ENCODE peak calls at places on chromosomes 16 and 17, in seven cellular contexts. Y, S, M, W, I, F and X are unnamed samples.

GRCh38 chr16:48613061-48613957 is 3.3 kb upstream of the N4BP1 start:
- DNase-seq in Y (peak; percentile 25), S (peak; percentile 58), M (no peak), W (peak; percentile 43), I (no peak), F (peak; percentile 76), X (no peak)

GRCh38 chr17:74528491-74529199 is 2.6 kb downstream of the CD300LB start:
- DNase-seq in Y (peak; percentile 26), S (no peak), M (peak; percentile 66), W (no peak), I (no peak), F (no peak), X (peak; percentile 6)

GRCh38 chr16:3645504-3646347 is 8.8 kb upstream of the DNASE1 start:
- DNase-seq in Y (peak; percentile 17), S (no peak), M (peak; percentile 34), W (no peak), I (no peak), F (no peak), X (no peak)

GRCh38 chr17:17363638-17364337 is 60.6 kb downstream of the NT5M start:
- DNase-seq in Y (no peak), S (no peak), M (peak; percentile 44), W (peak; percentile 41), I (peak; percentile 16), F (no peak), X (peak; percentile 13)

GRCh38 chr17:66076546-66077190 is 115.3 kb downstream of the CEP112 start:
- DNase-seq in Y (no peak), S (no peak), M (no peak), W (no peak), I (no peak), F (no peak), X (no peak)

GRCh38 chr17:83196088-83196765 is 116.8 kb downstream of the METRNL start:
- DNase-seq in Y (no peak), S (no peak), M (peak; percentile 71), W (no peak), I (no peak), F (no peak), X (peak; percentile 43)

GRCh38 chr16:54446639-54447038 is 160.1 kb upstream of the IRX3 start:
- DNase-seq in Y (no peak), S (peak; percentile 5), M (no peak), W (no peak), I (no peak), F (no peak), X (no peak)

GRCh38 chr16:70663524-70664324 is 17.4 kb downstream of the IL34 start:
- DNase-seq in Y (no peak), S (no peak), M (peak; percentile 69), W (no peak), I (peak; percentile 36), F (no peak), X (peak; percentile 47)

GRCh38 chr17:63698381-63698885 is 1.5 kb downstream of the LIMD2 start:
- DNase-seq in Y (peak; percentile 30), S (no peak), M (no peak), W (no peak), I (no peak), F (no peak), X (no peak)

GRCh38 chr17:76888661-76889060 is 20.5 kb downstream of the MGAT5B start:
- DNase-seq in Y (no peak), S (no peak), M (no peak), W (no peak), I (no peak), F (peak; percentile 23), X (no peak)

GRCh38 chr17:42276359-42276608 is at the start of gene STAT5B:
- DNase-seq in Y (peak; percentile 80), S (peak; percentile 58), M (peak; percentile 85), W (peak; percentile 80), I (peak; percentile 96), F (no peak), X (peak; percentile 67)

GRCh38 chr17:10126554-10127493 is 71.6 kb downstream of the GAS7 start:
- DNase-seq in Y (no peak), S (no peak), M (peak; percentile 82), W (no peak), I (peak; percentile 63), F (no peak), X (peak; percentile 70)

GRCh38 chr17:78802008-78802407 is 19.9 kb upstream of the CYTH1 start:
- DNase-seq in Y (no peak), S (no peak), M (no peak), W (no peak), I (no peak), F (no peak), X (no peak)

GRCh38 chr16:740459-740763 is 386 bp downstream of the CIAO3 start:
- DNase-seq in Y (no peak), S (no peak), M (no peak), W (peak; percentile 26), I (peak; percentile 66), F (no peak), X (no peak)

GRCh38 chr16:741986-742629 is 1.3 kb upstream of the CIAO3 start:
- DNase-seq in Y (no peak), S (no peak), M (no peak), W (no peak), I (no peak), F (no peak), X (no peak)

GRCh38 chr16:743794-744500 is 3.1 kb upstream of the CIAO3 start:
- DNase-seq in Y (no peak), S (no peak), M (no peak), W (no peak), I (peak; percentile 61), F (no peak), X (no peak)

GRCh38 chr16:739560-740458 is 988 bp downstream of the CIAO3 start:
- DNase-seq in Y (no peak), S (no peak), M (no peak), W (no peak), I (no peak), F (peak; percentile 61), X (no peak)

DNA sequence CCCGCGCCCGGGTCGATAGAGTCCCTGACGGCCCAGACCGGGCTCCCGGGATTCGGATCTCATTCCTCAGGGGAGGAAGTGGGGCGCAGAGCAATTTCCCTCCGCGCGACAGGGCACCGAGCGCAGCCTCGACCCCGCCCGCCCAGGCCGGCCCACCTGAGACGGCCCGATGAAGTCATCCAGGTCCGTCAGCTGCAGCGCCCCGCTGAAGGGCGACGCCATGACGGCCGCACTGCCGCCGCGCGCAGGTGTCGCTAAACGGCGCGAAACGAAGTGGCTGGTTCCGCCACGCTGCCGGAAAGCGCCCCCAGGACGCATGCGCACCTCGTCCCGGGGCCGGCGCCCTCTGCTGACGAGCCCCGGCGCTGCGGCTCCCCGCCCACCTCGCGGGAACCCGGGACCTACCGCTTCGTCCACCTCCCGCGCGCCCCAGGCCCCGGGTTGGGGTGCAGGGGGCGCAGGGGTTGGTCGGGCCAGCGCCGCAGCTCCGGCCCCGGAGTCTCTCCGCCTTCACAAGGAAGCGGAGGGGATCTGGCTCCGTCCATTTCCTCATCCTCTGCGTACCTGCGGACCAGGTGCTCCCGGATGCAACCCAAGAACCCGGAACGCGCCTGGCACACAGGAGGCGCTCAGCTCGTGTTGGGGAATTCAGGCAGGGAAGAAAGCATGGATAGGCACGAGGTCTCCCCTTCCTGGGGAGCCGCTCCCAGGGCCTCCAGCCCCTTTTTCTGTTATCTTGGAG is at the start of gene CIAO3:
- DNase-seq in Y (peak; percentile 91), S (peak; percentile 93), M (peak; percentile 94), W (peak; percentile 91), I (peak; percentile 99), F (peak; percentile 79), X (peak; percentile 84)
- TF ChIP-seq EP300 in Y (no peak), S (no peak), M (no peak), W (no peak), I (no peak), F (peak; percentile 11), X (no peak)

DNA sequence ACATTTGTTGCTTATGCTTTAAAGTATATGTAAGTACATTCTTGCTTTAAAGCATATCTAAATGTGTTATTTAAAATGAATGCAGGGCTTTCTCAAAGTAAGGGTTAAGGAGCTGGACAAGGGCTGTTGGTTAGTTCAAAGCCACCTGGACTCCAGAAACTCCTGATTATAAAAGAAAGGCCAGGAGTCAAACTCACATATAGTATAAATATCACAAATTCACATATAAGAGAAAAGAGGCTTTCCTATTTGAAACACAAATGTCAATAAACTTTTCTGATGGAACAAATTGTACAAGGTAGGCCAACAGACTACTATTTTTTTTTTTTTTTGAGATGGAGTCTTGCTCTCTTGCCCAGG is 84.5 kb upstream of the CORO6 start:
- DNase-seq in Y (no peak), S (peak; percentile 28), M (no peak), W (no peak), I (no peak), F (no peak), X (no peak)
- H3K4me1 ChIP-seq in Y (peaks cover 57% of the 10 kb centered on the region), S (peaks cover 36% of the 10 kb centered on the region), M (no peaks in the 10 kb centered on the region), W (peaks cover 17% of the 10 kb centered on the region), I (peaks cover 35% of the 10 kb centered on the region), F (peaks cover 23% of the 10 kb centered on the region), X (peaks cover 4% of the 10 kb centered on the region)

DNA sequence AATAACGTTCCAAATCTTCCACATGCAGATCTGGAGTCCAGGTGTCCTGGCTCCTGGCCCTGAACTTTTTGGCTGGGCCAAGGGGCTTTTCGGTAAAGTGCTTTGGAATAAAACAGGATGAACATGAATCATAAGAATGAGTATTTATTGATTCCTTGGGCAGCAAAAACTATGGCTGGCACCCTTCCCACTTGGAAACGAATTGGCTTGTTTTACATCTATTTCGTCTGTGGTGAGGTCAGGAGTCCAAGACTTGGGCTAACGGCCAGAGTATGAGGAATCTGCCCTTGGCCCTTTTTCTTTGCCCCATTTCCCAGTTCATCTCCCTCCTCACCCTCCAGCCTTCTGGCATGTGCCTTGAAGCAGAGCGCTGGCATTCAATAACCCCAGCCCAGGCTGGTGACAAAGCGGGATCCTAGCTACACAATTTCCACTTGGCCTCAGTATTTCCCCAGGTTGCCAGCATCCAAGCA is 4.1 kb upstream of the UBTF start:
- DNase-seq in Y (no peak), S (no peak), M (no peak), W (peak; percentile 62), I (no peak), F (no peak), X (peak; percentile 53)
- TF ChIP-seq EP300 in Y (no peak), S (no peak), M (no peak), W (no peak), I (peak; percentile 57), F (no peak), X (no peak)

DNA sequence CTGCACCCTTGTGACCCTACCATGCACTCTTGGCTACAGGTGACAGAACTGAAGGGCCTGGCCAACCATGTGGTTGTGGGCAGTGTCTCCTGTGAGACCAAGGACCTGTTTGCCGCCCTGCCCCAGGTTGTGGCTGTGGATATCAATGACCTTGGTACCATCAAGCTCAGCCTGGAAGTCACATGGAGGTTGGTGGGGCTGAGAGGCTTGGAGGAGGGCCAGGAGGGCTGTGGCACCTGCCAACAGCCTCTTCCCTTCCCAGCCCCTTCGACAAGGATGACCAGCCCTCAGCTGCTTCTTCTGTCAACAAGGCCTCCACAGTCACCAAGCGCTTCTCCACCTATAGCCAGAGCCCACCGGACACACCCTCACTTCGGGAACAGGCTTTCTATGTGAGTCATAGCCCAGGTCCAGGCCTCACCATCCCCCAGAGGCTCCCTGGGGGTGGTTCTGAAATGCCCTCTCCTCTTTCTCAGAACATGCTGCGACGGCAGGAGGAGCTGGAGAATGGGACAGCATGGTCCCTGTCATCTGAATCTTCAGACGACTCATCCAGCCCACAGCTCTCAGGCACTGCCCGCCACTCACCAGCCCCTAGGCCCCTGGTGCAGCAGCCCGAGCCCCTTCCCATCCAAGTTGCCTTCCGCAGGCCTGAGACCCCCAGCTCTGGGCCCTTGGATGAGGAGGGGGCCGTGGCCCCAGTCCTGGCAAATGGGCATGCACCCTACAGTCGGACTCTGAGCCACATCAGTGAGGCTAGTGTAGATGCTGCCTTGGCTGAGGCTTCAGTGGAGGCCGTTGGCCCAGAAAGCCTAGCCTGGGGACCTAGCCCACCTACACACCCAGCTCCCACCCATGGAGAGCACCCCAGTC is 13.0 kb downstream of the RIPOR1 start:
- DNase-seq in Y (no peak), S (peak; percentile 58), M (no peak), W (peak; percentile 5), I (no peak), F (no peak), X (no peak)
- H3K4me1 ChIP-seq in Y (peaks cover 79% of the 10 kb centered on the region), S (peaks cover 9% of the 10 kb centered on the region), M (peaks cover 27% of the 10 kb centered on the region), W (peaks cover 29% of the 10 kb centered on the region), I (no peaks in the 10 kb centered on the region), F (peaks cover 22% of the 10 kb centered on the region), X (peaks cover 5% of the 10 kb centered on the region)